ENCODE peak calls at places on chromosomes 11 and 22, in four cellular contexts. D is SK-N-SH, C is GM12878, Y is H1. G is an unnamed sample.

GRCh38 chr11:70378506-70379134 is 19.7 kb upstream of the CTTN start:
- DNase-seq in C (no peak), D (no peak), Y (no peak), G (no peak)

GRCh38 chr11:10413268-10413667 is 41.8 kb upstream of the AMPD3 start:
- DNase-seq in Y (no peak), C (no peak), D (no peak), G (no peak)

GRCh38 chr11:85930879-85931366 is 75.7 kb downstream of the CCDC83 start:
- DNase-seq in C (no peak), D (no peak), Y (no peak), G (no peak)

GRCh38 chr11:83713701-83714100 is 427.5 kb upstream of the CCDC90B start:
- DNase-seq in Y (no peak), C (no peak), D (no peak), G (no peak)

GRCh38 chr22:48832592-48832991 is 995.1 kb downstream of the BRD1 start:
- DNase-seq in C (no peak), Y (no peak), D (no peak), G (peak; percentile 22)

GRCh38 chr11:86912238-86912637 is 43.0 kb downstream of the FZD4 start:
- DNase-seq in Y (no peak), C (no peak), D (no peak), G (no peak)

GRCh38 chr22:28111501-28111900 is 192.4 kb upstream of the PITPNB start:
- DNase-seq in C (no peak), Y (no peak), D (no peak), G (no peak)

GRCh38 chr22:47452184-47452583 is 689.7 kb downstream of the TBC1D22A start:
- DNase-seq in C (no peak), Y (no peak), D (peak; percentile 62), G (peak; percentile 70)

GRCh38 chr22:42683599-42684283 is 34.5 kb upstream of the CYB5R3 start:
- DNase-seq in Y (no peak), C (no peak), D (peak; percentile 65), G (no peak)

GRCh38 chr11:12409621-12410005 is 32.2 kb downstream of the PARVA start:
- DNase-seq in C (no peak), D (no peak), Y (no peak), G (no peak)

DNA sequence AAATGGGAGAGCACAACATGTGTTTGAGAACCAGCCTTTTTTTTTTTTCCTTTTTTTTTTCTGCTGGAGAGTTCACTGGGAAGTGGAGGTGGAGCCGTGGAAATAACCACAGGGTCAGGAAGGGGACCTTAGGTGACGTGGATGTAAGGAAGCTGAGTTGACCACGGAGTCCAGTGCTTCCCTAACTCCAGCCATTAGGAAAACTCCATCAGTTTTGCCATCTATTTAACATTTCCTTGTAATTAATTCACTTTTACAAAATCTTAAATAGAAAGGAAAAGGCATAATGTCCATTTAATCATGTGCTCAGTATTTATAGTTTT is 2.0 kb upstream of the CDK2AP2 start:
- DNase-seq in C (no peak), Y (no peak), D (no peak), G (no peak)
- TF ChIP-seq NRF1 in C (no peak), Y (no peak), D (no peak), G (no peak)

DNA sequence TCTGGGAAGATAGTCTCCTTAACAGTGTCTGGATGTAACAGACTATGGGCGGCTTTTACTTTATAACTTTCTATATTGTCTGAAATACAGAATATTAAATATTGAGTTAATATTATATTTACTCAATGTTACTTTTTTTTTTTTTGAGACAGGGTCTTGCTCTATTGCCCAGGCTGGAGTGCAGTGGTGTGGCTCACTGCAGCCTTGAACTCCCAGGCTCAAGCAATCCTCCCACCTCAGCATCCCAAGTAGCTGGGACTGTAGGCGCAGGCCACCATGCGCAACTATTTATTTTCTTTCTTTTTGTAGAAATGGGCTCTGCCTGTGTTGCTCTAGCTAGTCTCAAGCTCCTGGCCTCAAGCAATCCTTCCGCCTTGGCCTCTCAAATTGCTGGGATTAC is 47.0 kb downstream of the FAM83F start:
- DNase-seq in D (no peak), Y (no peak), C (no peak), G (no peak)
- H3K4me1 ChIP-seq in D (peaks cover 12% of the 10 kb centered on the region), Y (no peaks in the 10 kb centered on the region), C (peaks cover 6% of the 10 kb centered on the region), G (peaks cover 49% of the 10 kb centered on the region)

DNA sequence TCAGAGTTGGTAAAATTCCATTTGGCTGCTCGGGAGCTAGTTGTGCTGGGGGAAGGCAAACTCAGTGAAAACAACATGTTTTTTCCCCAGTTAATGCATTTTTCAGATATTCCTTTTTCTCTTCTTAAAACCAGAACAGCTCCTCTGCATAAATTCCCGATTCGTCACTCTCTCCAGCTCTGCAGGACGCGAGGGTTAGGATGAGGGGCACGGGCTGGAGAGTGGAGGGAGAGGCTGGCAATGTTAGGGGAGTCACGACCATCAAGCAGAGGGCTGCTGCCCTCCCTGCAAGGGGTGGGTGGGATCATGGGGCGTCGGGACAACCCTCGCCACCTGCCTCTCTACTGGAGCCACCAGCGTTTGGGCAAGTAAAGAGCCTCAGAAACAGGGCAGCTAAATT is 31.4 kb downstream of the LRRC10B start:
- DNase-seq in Y (no peak), C (no peak), D (no peak), G (no peak)
- TF ChIP-seq NRF1 in Y (no peak), C (no peak), D (no peak), G (no peak)

DNA sequence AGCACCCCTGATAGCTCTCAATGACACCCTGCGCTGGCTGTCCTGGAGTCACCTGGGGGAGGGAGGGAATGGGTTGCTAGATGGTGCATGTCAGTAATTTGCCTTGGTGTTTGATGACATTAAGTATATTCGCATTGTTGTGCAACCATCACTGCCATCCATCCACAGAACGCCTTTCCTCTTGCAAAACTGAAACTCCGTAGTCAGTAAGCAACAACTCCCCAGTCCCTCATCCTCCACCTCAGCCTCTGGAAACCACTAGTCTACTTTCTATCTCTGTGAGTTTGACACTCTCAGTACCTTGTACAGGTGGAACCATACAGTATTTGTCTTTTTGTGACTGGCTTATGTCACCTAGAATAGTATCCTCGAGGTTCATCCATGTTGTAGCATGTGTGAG is 62.6 kb downstream of the PKNOX2 start:
- DNase-seq in D (no peak), Y (no peak), C (no peak), G (no peak)
- H3K4me1 ChIP-seq in D (peaks cover 2% of the 10 kb centered on the region), Y (peaks cover 26% of the 10 kb centered on the region), C (no peaks in the 10 kb centered on the region), G (no peaks in the 10 kb centered on the region)

GRCh38 chr22:19110064-19110458 is 12.2 kb downstream of the DGCR2 start:
- DNase-seq in D (no peak), C (no peak), Y (no peak), G (no peak)
- TF ChIP-seq NRF1 in D (no peak), C (no peak), Y (no peak), G (no peak)

GRCh38 chr22:25566812-25567211 is 2.3 kb downstream of the GRK3 start:
- DNase-seq in D (no peak), C (no peak), Y (no peak), G (no peak)

GRCh38 chr22:25569983-25570382 is 5.5 kb downstream of the GRK3 start:
- DNase-seq in C (no peak), Y (no peak), D (no peak), G (no peak)

GRCh38 chr22:25564320-25564978 is at the start of gene GRK3:
- DNase-seq in Y (peak; percentile 29), D (peak; percentile 95), C (no peak), G (peak; percentile 78)

GRCh38 chr22:25564979-25565677 is 653 bp downstream of the GRK3 start:
- DNase-seq in D (peak; percentile 73), Y (peak; percentile 36), C (no peak), G (peak; percentile 31)

GRCh38 chr22:25567305-25567704 is 2.8 kb downstream of the GRK3 start:
- DNase-seq in D (peak; percentile 30), C (no peak), Y (no peak), G (no peak)
- H3K4me1 ChIP-seq in D (peaks cover 20% of the 10 kb centered on the region), C (peaks cover 23% of the 10 kb centered on the region), Y (peaks cover 9% of the 10 kb centered on the region), G (peaks cover 17% of the 10 kb centered on the region)

GRCh38 chr11:115418626-115419025 is 85.6 kb downstream of the CADM1 start:
- DNase-seq in Y (no peak), C (no peak), D (no peak), G (no peak)

GRCh38 chr11:115422013-115422697 is 82.1 kb downstream of the CADM1 start:
- DNase-seq in D (no peak), C (no peak), Y (no peak), G (no peak)

GRCh38 chr11:115423728-115424459 is 80.3 kb downstream of the CADM1 start:
- DNase-seq in D (no peak), Y (no peak), C (no peak), G (no peak)

GRCh38 chr11:115420524-115420923 is 83.7 kb downstream of the CADM1 start:
- DNase-seq in C (no peak), D (no peak), Y (no peak), G (no peak)

DNA sequence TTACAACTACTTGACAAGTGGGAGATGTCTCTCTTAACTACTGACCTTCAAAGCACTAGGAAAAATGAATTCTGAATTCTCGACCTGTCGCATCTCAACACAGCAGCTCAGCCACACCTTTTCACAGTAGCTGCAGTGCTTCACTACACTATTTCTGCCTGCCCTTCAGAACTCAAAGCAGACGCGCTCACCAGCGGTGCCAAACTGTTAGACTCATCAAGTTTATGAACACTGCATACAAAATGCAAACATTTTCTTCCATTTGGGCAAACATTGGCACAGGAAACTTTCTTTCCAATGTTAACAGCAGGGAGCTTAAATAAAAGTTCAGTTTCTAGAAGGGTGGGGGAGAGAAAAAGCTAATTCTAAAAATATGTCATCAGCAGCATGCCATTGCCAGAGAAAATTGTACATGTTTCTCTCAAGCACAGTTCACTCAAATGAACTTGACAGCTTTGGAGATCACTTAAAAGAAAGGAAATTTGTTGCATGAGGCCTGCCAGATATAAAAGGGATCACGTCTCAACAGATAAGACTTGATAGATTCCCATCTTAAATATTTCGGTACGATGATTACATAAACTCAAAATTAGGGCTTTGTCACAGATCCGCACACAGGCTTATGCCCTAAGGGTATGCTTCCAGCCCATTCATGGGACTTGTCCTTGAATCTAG is 82.7 kb downstream of the CADM1 start:
- DNase-seq in C (no peak), D (no peak), Y (no peak), G (no peak)
- TF ChIP-seq NRF1 in C (no peak), D (no peak), Y (no peak), G (no peak)

DNA sequence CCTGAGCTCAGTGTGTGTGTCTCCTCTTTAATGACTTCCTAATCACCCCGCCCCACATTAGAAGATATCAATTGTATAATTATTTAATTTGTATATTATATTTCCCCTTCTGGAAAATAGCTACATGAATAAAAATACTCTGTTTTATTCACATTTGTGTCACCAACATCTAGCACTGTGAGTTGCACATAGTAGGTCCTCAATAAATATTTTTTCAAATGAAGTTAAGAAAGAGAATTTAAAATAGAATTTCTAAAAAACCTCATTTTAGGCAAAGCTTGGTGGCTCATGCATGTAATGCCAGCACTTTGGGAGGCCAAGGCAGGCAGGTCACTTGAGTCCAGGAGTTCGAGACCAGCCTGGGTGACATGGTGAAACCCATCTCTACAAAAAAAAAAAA is 59.7 kb downstream of the FAM83F start:
- DNase-seq in D (no peak), C (no peak), Y (no peak), G (no peak)
- H3K4me1 ChIP-seq in D (peaks cover 2% of the 10 kb centered on the region), C (peaks cover 37% of the 10 kb centered on the region), Y (peaks cover 9% of the 10 kb centered on the region), G (peaks cover 19% of the 10 kb centered on the region)

GRCh38 chr11:77091146-77091940 is 11.3 kb upstream of the OMP start:
- DNase-seq in D (peak; percentile 93), Y (peak; percentile 73), C (no peak), G (peak; percentile 84)
- TF ChIP-seq NRF1 in D (no peak), Y (no peak), C (no peak), G (no peak)

GRCh38 chr22:40399661-40400060 is 29.3 kb downstream of the SGSM3 start:
- DNase-seq in C (no peak), Y (no peak), D (no peak), G (no peak)
- H3K4me1 ChIP-seq in C (peaks cover 38% of the 10 kb centered on the region), Y (peaks cover 2% of the 10 kb centered on the region), D (no peaks in the 10 kb centered on the region), G (peaks cover 4% of the 10 kb centered on the region)

G was measured in K562.